ENCODE peak calls at places on chromosomes 2 and 18, in four cellular contexts. J is RWPE1, N is Peyer's patch, B is A549. H is an unnamed sample.

GRCh38 chr18:76064998-76065397 is 430.0 kb downstream of the ZNF516 start:
- DNase-seq in J (no peak), N (no peak), B (no peak), H (peak; percentile 27)

GRCh38 chr2:38315707-38316333 is 61.3 kb downstream of the ATL2 start:
- DNase-seq in J (peak; percentile 31), N (no peak), B (peak; percentile 58), H (peak; percentile 9)

GRCh38 chr2:25714740-25715139 is 41.4 kb upstream of the DTNB start:
- DNase-seq in J (no peak), N (no peak), B (peak; percentile 31), H (no peak)

GRCh38 chr2:101874069-101874468 is 117.7 kb upstream of the IL1R2 start:
- DNase-seq in J (no peak), N (no peak), B (no peak), H (no peak)

GRCh38 chr2:241894056-241894641 is 24.6 kb downstream of the RTP5 start:
- DNase-seq in J (peak; percentile 75), N (no peak), B (no peak), H (no peak)

GRCh38 chr2:65017335-65017734 is 28.1 kb downstream of the SLC1A4 start:
- DNase-seq in J (no peak), N (peak; percentile 68), B (no peak), H (no peak)

GRCh38 chr2:100526868-100527267 is 35.9 kb upstream of the PDCL3 start:
- DNase-seq in J (no peak), N (no peak), B (no peak), H (no peak)

GRCh38 chr2:109016376-109016775 is 27.4 kb upstream of the EDAR start:
- DNase-seq in J (no peak), N (no peak), B (no peak), H (no peak)

GRCh38 chr2:149064365-149064841 is 25.9 kb downstream of the LYPD6B start:
- DNase-seq in J (no peak), N (no peak), B (no peak), H (no peak)

GRCh38 chr2:112021781-112022231 is 33.3 kb upstream of the TMEM87B start:
- DNase-seq in J (no peak), N (no peak), B (no peak), H (no peak)

GRCh38 chr2:227890495-227891079 is 19.2 kb downstream of the DAW1 start:
- DNase-seq in J (peak; percentile 33), N (no peak), B (peak; percentile 22), H (peak; percentile 15)

GRCh38 chr2:171158036-171158789 is 2.5 kb downstream of the TLK1 start:
- DNase-seq in J (no peak), N (no peak), B (no peak), H (no peak)

GRCh38 chr2:60499651-60500300 is 53.7 kb downstream of the BCL11A start:
- DNase-seq in J (peak; percentile 41), N (no peak), B (no peak), H (no peak)

GRCh38 chr2:147607379-147607778 is 237.4 kb upstream of the ACVR2A start:
- DNase-seq in J (no peak), N (no peak), B (no peak), H (no peak)

GRCh38 chr18:73896685-73897084 is 250.9 kb downstream of the FBXO15 start:
- DNase-seq in J (no peak), N (no peak), B (no peak), H (no peak)

GRCh38 chr2:96464651-96465050 is 40.5 kb downstream of the NEURL3 start:
- DNase-seq in J (no peak), N (no peak), B (no peak), H (no peak)

GRCh38 chr2:96470089-96470488 is 35.1 kb downstream of the NEURL3 start:
- DNase-seq in J (no peak), N (no peak), B (no peak), H (no peak)

GRCh38 chr2:96468904-96469303 is 36.3 kb downstream of the NEURL3 start:
- DNase-seq in J (no peak), N (no peak), B (no peak), H (no peak)

GRCh38 chr2:96471772-96472171 is 33.4 kb downstream of the NEURL3 start:
- DNase-seq in J (no peak), N (no peak), B (no peak), H (no peak)

DNA sequence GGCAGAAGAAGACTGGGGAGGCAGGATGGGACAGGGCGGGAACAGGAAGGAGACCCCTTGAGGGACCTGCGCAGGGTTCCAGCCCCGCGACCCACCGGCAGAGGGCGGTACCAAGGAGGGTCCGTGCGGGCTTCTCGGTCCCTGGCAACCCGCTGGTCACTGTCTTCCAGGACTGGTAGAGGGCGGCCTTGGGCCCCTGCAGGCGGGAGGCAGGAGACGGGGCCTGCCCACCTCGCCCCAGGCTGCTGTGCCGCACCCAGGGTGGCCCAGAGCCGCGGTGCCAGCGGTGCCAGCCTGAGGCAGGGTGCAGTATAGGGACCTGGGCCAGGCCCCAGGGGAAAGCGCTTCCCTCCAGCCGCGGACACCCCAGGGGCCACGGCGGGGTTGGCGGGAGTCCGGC is 34.5 kb downstream of the NEURL3 start:
- DNase-seq in J (no peak), N (peak; percentile 25), B (peak; percentile 13), H (peak; percentile 62)
- TF ChIP-seq CTCF in J (no peak), N (peak; percentile 66), B (peak; percentile 57), H (peak; percentile 48)

DNA sequence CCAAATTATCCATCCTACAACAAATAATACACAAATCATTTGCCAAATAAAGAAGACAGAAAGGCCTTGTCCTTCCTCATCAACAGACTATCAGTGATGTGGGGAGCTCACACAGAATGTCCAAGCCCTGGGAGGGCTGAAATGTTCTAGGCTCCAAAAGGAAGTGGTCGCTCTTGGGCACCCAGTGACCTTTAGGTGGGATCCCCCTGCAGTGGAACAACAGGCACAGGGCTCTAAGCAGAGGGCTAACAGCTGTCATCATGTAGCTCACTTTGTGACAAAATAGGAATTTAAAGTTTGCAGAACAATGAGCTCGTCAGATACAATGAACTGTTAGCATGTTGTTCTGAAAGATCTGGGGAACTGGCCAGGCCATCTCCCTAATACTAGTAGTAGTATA is 151.6 kb upstream of the MAP3K20 start:
- DNase-seq in J (no peak), N (no peak), B (no peak), H (no peak)
- TF ChIP-seq CTCF in J (no peak), N (no peak), B (no peak), H (no peak)

DNA sequence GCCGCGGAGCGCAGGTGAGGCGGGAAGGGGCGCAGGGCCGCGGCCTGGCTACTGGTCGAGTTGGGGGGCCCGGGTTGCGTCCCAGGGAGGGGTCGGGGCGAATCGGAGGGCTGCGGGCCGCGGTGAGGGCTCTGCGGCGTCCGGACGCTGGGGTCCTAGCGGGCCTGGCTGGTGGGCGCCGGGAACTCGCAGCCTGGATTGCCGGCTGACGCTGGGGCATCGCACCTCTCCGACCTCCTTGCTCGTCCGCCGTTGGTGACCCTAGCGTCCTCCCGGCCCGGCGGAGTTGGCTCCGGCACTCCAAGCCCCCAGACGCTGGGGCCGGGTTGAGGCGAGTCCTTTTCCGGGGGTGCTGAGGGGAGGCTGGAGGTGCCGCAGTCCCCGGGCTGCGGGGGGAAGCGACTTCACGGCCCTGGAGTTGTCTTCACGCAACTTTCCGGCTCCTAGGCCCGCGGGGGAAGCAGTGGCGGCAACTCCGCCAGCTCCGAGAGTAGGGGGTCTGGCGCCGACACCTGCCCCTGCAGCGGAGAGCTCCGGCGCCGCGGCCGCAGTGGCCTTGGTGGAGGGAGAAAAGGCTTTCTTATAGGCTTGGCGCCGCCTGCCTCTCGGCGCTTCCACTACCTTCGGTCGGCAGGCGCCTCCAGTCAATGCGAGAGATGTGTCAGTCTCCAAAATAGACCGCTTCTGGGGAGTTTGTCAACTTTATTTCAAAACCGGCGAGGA is 70.3 kb downstream of the HAUS1 start:
- DNase-seq in J (peak; percentile 32), N (peak; percentile 24), B (no peak), H (peak; percentile 62)
- TF ChIP-seq CTCF in J (no peak), N (no peak), B (no peak), H (no peak)

DNA sequence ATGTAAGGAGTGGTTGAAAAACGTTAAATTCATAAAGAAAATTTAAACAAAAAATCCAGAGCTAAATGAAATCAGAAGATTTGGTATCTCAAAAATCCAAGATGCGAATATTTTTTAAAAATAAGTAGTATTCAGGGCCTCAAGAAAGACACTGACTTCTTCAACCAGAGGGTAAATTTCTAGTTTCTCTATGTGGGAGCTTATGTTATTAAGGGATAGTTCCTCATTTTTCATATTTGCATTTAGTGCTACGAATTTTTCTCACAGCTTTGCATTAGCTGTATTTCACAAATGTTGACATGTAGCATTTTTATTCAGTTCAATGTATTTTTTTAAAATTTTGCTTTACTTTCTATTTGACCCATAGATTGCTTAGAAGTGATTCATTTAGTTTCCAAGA is 454.7 kb downstream of the CBLN2 start:
- DNase-seq in J (no peak), N (no peak), B (no peak), H (no peak)
- TF ChIP-seq CTCF in J (no peak), N (no peak), B (no peak), H (no peak)

DNA sequence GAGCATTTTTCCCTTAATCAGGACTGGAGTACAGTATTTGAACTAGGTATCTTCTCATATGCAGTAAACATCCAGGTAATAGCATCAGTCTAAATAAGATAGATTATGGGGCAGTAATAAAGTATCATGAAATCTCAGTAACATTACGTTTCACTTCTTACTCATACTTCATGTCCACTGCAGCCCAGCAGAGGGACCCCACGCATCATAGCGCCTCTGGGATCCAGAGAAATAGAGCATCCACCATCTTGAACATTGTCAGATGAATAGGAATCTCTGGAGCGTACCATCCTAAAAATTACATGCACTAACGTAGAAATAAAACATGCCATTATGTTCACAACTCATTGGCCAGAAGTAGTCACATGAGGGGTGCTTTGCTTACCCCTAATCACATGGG is 499.0 kb downstream of the CPS1 start:
- DNase-seq in J (no peak), N (no peak), B (no peak), H (peak; percentile 27)
- TF ChIP-seq CTCF in J (no peak), N (no peak), B (peak; percentile 16), H (peak; percentile 40)

DNA sequence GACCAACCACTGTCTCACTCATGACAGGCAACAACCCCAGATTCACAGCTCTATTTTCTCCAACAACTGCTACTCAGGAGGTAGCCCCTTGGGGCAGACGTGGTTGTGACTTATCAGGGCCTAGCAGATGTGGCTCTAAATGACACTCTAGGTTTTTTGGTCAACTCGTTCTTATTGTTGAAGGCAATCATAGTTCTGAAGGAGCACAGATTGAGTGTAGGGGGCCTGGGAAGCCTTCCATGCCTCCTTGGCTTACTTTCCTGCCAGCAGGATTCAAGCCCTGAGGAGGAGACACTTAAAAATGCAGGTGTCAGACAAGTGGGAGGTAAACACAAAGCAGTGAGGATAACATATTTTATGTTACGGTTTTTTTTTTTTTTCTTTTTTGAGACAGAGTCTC is 23.5 kb upstream of the SUCLG1 start:
- DNase-seq in J (no peak), N (no peak), B (no peak), H (no peak)
- TF ChIP-seq CTCF in J (no peak), N (no peak), B (no peak), H (no peak)

GRCh38 chr2:174180165-174180724 is 68.1 kb downstream of the OLA1 start:
- DNase-seq in J (no peak), N (no peak), B (no peak), H (no peak)
- TF ChIP-seq CTCF in J (no peak), N (no peak), B (no peak), H (no peak)

DNA sequence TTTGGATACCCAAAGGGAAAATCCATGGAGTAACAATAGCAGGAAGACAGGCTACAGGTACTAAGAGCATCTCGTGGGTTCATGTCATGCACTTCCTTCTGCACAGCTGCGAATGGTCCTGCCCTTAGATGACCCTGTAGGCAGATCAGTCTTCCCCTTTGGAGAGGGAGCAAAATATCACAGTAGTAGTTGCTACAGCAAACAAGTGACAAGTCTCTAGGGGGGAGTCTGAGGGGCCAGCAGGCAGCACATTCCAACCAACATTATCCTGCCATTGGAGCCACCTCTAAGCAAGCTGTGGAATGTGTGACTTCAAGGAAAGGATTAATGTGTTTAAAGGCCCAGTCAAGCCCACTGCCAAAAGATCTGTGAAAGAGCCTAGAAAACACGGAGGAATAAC is 273.2 kb upstream of the PARD3B start:
- DNase-seq in J (no peak), N (no peak), B (no peak), H (no peak)
- TF ChIP-seq CTCF in J (no peak), N (no peak), B (no peak), H (no peak)

H was measured in nephron progenitor cell.